ENCODE peak calls at places on chromosome 16, in eight cellular contexts. W, M, A, K, Y, Q, R and X are unnamed samples. For H3K9me3, the result is how much of the 10 kb centered on the place peaks cover.

GRCh38 chr16:47815655-47816054 is 340.1 kb downstream of the ABCC12 start:
- DNase-seq in W (no peak), M (no peak), A (no peak), K (no peak), Y (peak), Q (no peak), R (no peak), X (no peak)

GRCh38 chr16:12573730-12574383 is 229.8 kb downstream of the CPPED1 start:
- DNase-seq in W (peak), M (no peak), A (peak), K (no peak), Y (peak), Q (peak), R (no peak), X (no peak)

GRCh38 chr16:4347765-4348509 is 3.2 kb downstream of the PAM16 start:
- DNase-seq in W (no peak), M (no peak), A (no peak), K (no peak), Y (no peak), Q (no peak), R (no peak), X (peak)

GRCh38 chr16:16867994-16868393 is 489.1 kb downstream of the NPIPA7 start:
- DNase-seq in W (no peak), M (no peak), A (no peak), K (no peak), Y (no peak), Q (no peak), R (no peak), X (no peak)

GRCh38 chr16:11181889-11182279 is 74.1 kb downstream of the SOCS1 start:
- DNase-seq in W (no peak), M (peak), A (no peak), K (no peak), Y (peak), Q (peak), R (peak), X (no peak)

GRCh38 chr16:51753382-51753781 is 602.3 kb upstream of the SALL1 start:
- DNase-seq in W (no peak), M (no peak), A (no peak), K (no peak), Y (no peak), Q (no peak), R (no peak), X (no peak)

GRCh38 chr16:27223226-27223610 is 19.9 kb downstream of the KDM8 start:
- DNase-seq in W (no peak), M (no peak), A (no peak), K (no peak), Y (no peak), Q (peak), R (no peak), X (no peak)

GRCh38 chr16:13012591-13012990 is 111.2 kb downstream of the SHISA9 start:
- DNase-seq in W (no peak), M (no peak), A (no peak), K (no peak), Y (no peak), Q (no peak), R (no peak), X (no peak)

GRCh38 chr16:27841061-27841801 is 222.3 kb downstream of the GSG1L start:
- DNase-seq in W (no peak), M (no peak), A (no peak), K (no peak), Y (no peak), Q (no peak), R (no peak), X (no peak)

GRCh38 chr16:89495121-89495520 is 4.8 kb upstream of the ANKRD11 start:
- DNase-seq in W (peak), M (peak), A (no peak), K (no peak), Y (no peak), Q (no peak), R (no peak), X (no peak)

GRCh38 chr16:12516621-12517309 is 286.9 kb downstream of the CPPED1 start:
- DNase-seq in W (no peak), M (no peak), A (no peak), K (no peak), Y (no peak), Q (peak), R (no peak), X (no peak)

GRCh38 chr16:4486126-4486893 is 10.1 kb downstream of the HMOX2 start:
- DNase-seq in W (no peak), M (no peak), A (no peak), K (no peak), Y (no peak), Q (no peak), R (peak), X (peak)

GRCh38 chr16:50599494-50599893 is 51.3 kb downstream of the NKD1 start:
- DNase-seq in W (no peak), M (no peak), A (no peak), K (no peak), Y (peak), Q (no peak), R (no peak), X (no peak)

GRCh38 chr16:68238029-68238345 is 2.1 kb upstream of the ESRP2 start:
- DNase-seq in W (no peak), M (no peak), A (no peak), K (no peak), Y (no peak), Q (no peak), R (no peak), X (no peak)

GRCh38 chr16:30527635-30528178 is 1.3 kb upstream of the ZNF768 start:
- DNase-seq in W (peak), M (no peak), A (no peak), K (no peak), Y (peak), Q (peak), R (no peak), X (no peak)

GRCh38 chr16:31714899-31715504 is 158.6 kb upstream of the ZNF267 start:
- DNase-seq in W (no peak), M (no peak), A (no peak), K (no peak), Y (peak), Q (no peak), R (no peak), X (no peak)

GRCh38 chr16:67011274-67011673 is 17.7 kb upstream of the CBFB start:
- DNase-seq in W (no peak), M (no peak), A (no peak), K (no peak), Y (no peak), Q (no peak), R (no peak), X (no peak)
- H3K9me3 ChIP-seq in W (under half), M (under half), A (under half), K (under half), Y (under half), Q (under half), R (under half), X (under half)

DNA sequence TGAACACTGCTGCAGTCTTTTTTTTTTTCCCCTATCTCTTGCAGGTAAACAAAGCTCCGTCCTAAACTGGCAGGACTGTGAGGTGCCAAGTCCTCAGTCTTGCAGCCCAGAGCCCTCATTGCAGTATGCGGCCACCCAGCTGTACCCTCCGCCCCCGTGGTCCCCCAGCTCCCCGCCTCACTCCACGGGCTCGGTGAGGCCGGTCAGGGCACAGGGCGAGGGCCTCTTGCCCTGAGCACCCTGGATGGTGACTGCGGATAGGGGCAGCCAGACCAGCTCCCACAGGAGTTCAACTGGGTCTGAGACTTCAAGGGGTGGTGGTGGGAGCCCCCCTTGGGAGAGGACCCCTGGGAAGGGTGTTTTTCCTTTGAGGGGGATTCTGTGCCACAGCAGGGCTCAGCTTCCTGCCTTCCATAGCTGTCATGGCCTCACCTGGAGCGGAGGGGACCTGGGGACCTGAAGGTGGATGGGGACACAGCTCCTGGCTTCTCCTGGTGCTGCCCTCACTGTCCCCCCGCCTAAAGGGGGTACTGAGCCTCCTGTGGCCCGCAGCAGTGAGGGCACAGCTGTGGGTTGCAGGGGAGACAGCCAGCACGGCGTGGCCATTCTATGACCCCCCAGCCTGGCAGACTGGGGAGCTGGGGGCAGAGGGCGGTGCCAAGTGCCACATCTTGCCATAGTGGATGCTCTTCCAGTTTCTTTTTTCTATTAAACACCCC is 13.8 kb downstream of the IL34 start:
- DNase-seq in W (no peak), M (no peak), A (no peak), K (no peak), Y (no peak), Q (no peak), R (no peak), X (no peak)
- H3K27ac ChIP-seq in W (no peak), M (no peak), A (no peak), K (peak), Y (no peak), Q (no peak), R (peak), X (no peak)

GRCh38 chr16:35560637-35560984 is 2101.2 kb downstream of the TP53TG3F start:
- DNase-seq in W (no peak), M (no peak), A (no peak), K (no peak), Y (no peak), Q (no peak), R (no peak), X (no peak)

GRCh38 chr16:35562919-35563318 is 2103.5 kb downstream of the TP53TG3F start:
- DNase-seq in W (no peak), M (no peak), A (no peak), K (no peak), Y (no peak), Q (no peak), R (no peak), X (no peak)

GRCh38 chr16:35564148-35564547 is 2104.7 kb downstream of the TP53TG3F start:
- DNase-seq in W (no peak), M (no peak), A (no peak), K (no peak), Y (no peak), Q (no peak), R (no peak), X (no peak)

GRCh38 chr16:35561346-35561745 is 2101.9 kb downstream of the TP53TG3F start:
- DNase-seq in W (no peak), M (no peak), A (no peak), K (no peak), Y (no peak), Q (no peak), R (no peak), X (no peak)

DNA sequence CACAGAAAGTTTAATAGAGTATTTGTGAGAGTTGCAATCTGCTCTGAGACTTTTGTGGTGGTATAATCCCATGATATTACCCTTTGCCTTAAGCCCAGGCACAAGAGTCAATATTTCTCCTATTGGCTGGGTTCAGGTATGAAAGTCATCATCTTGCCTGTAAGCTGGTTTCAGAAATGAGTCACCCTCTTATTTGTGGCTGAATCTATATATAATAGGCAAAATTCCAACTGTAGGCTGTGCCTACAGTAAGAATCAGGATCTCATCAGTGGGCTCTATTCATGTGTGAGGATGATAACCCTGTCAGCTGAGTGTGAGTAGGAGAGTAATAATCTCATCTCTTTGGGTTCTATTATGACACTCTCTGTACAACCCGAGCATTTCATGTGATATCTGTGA is 2103.1 kb downstream of the TP53TG3F start:
- DNase-seq in W (no peak), M (no peak), A (no peak), K (no peak), Y (no peak), Q (no peak), R (no peak), X (no peak)
- H3K9me3 ChIP-seq in W (under half), M (under half), A (under half), K (under half), Y (under half), Q (under half), R (under half), X (under half)

GRCh38 chr16:23317266-23317661 is 15.2 kb downstream of the SCNN1B start:
- DNase-seq in W (peak), M (no peak), A (no peak), K (no peak), Y (no peak), Q (peak), R (no peak), X (no peak)
- H3K27ac ChIP-seq in W (no peak), M (no peak), A (no peak), K (no peak), Y (no peak), Q (peak), R (no peak), X (no peak)

GRCh38 chr16:35195864-35196216 is 1736.4 kb downstream of the TP53TG3F start:
- DNase-seq in W (no peak), M (no peak), A (no peak), K (no peak), Y (no peak), Q (no peak), R (no peak), X (no peak)
- H3K9me3 ChIP-seq in W (under half), M (under half), A (under half), K (under half), Y (under half), Q (under half), R (under half), X (under half)

GRCh38 chr16:57562066-57562465 is 19.6 kb downstream of the ADGRG5 start:
- DNase-seq in W (no peak), M (no peak), A (no peak), K (no peak), Y (no peak), Q (no peak), R (no peak), X (no peak)

GRCh38 chr16:57555831-57556230 is 13.4 kb downstream of the ADGRG5 start:
- DNase-seq in W (no peak), M (no peak), A (no peak), K (no peak), Y (no peak), Q (no peak), R (no peak), X (no peak)

GRCh38 chr16:57562669-57563486 is 20.4 kb downstream of the ADGRG5 start:
- DNase-seq in W (no peak), M (no peak), A (no peak), K (no peak), Y (no peak), Q (no peak), R (no peak), X (no peak)

GRCh38 chr16:57559075-57559790 is 16.8 kb downstream of the ADGRG5 start:
- DNase-seq in W (no peak), M (no peak), A (no peak), K (no peak), Y (no peak), Q (no peak), R (no peak), X (no peak)

GRCh38 chr16:57556941-57557541 is 14.6 kb downstream of the ADGRG5 start:
- DNase-seq in W (no peak), M (no peak), A (no peak), K (no peak), Y (no peak), Q (no peak), R (no peak), X (no peak)
- H3K27ac ChIP-seq in W (no peak), M (no peak), A (no peak), K (no peak), Y (no peak), Q (no peak), R (no peak), X (no peak)

GRCh38 chr16:53421248-53421647 is 13.0 kb upstream of the RBL2 start:
- DNase-seq in W (no peak), M (no peak), A (no peak), K (no peak), Y (no peak), Q (no peak), R (no peak), X (no peak)
- H3K9me3 ChIP-seq in W (under half), M (under half), A (under half), K (under half), Y (under half), Q (under half), R (under half), X (under half)

DNA sequence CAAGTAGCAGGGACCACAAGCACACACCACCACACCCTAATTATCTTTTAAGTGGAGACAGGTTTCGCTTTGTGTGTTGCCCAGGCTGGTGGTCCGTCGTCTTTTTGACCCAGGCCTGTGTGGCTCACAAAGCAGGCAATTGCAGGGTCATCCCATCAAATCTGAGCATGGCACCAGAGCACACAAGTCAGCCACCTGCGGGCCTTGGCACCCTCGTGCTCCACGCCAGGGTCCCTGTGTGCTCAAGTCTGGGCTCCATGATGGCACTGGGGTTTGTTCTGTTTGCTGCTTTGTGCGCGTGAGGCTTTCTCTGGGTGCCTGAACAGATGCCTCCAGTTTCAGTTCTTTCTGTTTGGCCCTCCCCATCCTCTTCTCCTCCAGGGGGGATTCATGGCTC is 2.4 kb upstream of the CAPN15 start:
- DNase-seq in W (no peak), M (no peak), A (no peak), K (no peak), Y (no peak), Q (no peak), R (no peak), X (no peak)
- H3K27ac ChIP-seq in W (peak), M (peak), A (peak), K (no peak), Y (peak), Q (no peak), R (no peak), X (peak)

GRCh38 chr16:35691057-35691456 is 2231.6 kb downstream of the TP53TG3F start:
- DNase-seq in W (no peak), M (no peak), A (no peak), K (no peak), Y (no peak), Q (no peak), R (no peak), X (no peak)

GRCh38 chr16:35692824-35693223 is 2233.4 kb downstream of the TP53TG3F start:
- DNase-seq in W (no peak), M (no peak), A (no peak), K (no peak), Y (no peak), Q (no peak), R (no peak), X (no peak)

GRCh38 chr16:35689764-35690163 is 2230.4 kb downstream of the TP53TG3F start:
- DNase-seq in W (no peak), M (no peak), A (no peak), K (no peak), Y (no peak), Q (no peak), R (no peak), X (no peak)

GRCh38 chr16:35687781-35688180 is 2228.4 kb downstream of the TP53TG3F start:
- DNase-seq in W (no peak), M (no peak), A (no peak), K (no peak), Y (no peak), Q (no peak), R (no peak), X (no peak)

GRCh38 chr16:35690413-35690812 is 2231.0 kb downstream of the TP53TG3F start:
- DNase-seq in W (no peak), M (no peak), A (no peak), K (no peak), Y (no peak), Q (no peak), R (no peak), X (no peak)
- H3K9me3 ChIP-seq in W (under half), M (under half), A (under half), K (under half), Y (under half), Q (under half), R (half or more), X (under half)

DNA sequence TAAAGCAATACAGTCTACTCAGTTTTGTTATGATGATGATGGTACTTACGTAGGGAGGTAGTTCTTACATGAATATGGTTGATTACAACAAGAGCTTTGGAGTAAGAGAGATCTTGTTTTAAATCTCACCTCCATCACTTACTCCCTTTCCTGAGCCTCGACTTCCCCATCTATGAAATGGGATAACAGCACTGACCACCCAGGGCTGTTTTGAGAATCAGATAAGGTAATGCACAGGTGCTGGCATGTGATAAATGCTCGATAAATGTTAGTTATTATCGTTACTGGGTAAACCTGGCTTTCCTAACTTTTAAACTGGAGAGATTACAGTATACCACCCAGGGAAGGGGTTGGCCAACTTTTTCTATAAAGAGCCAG is 73.6 kb downstream of the BMERB1 start:
- DNase-seq in W (no peak), M (no peak), A (no peak), K (no peak), Y (no peak), Q (no peak), R (no peak), X (no peak)
- H3K27ac ChIP-seq in W (no peak), M (no peak), A (no peak), K (peak), Y (no peak), Q (peak), R (peak), X (no peak)